ENCODE peak calls at places on chromosomes 4 and X, in six cellular contexts. One of them, this sample, is unnamed.

GRCh38 chrX:11105080-11105479 is 6.1 kb upstream of the HCCS start:
- DNase-seq in activated gamma-delta T cell treated with anti-CD3 and anti-CD28 coated beads, Interleukin-2, amount 50 U/mL, for 16 hours: no peak
- DNase-seq in CD8-positive, alpha-beta T cell: no peak
- DNase-seq in non-pigmented ciliary epithelial cell: no peak
- DNase-seq in NCI-H1092: no peak
- DNase-seq in pancreas: no peak
- DNase-seq in this sample: no peak

GRCh38 chr4:12050357-12050756 is 621.7 kb upstream of the HS3ST1 start:
- DNase-seq in CD8-positive, alpha-beta T cell: no peak
- DNase-seq in activated gamma-delta T cell treated with anti-CD3 and anti-CD28 coated beads, Interleukin-2, amount 50 U/mL, for 16 hours: no peak
- DNase-seq in NCI-H1092: no peak
- DNase-seq in non-pigmented ciliary epithelial cell: no peak
- DNase-seq in pancreas: no peak
- DNase-seq in this sample: no peak

GRCh38 chrX:135256923-135257322 is 5.1 kb downstream of the ETDA start:
- DNase-seq in activated gamma-delta T cell treated with anti-CD3 and anti-CD28 coated beads, Interleukin-2, amount 50 U/mL, for 16 hours: no peak
- DNase-seq in CD8-positive, alpha-beta T cell: no peak
- DNase-seq in non-pigmented ciliary epithelial cell: no peak
- DNase-seq in NCI-H1092: no peak
- DNase-seq in pancreas: no peak
- DNase-seq in this sample: no peak

GRCh38 chr4:185729300-185729912 is 82.6 kb downstream of the SORBS2 start:
- DNase-seq in pancreas: no peak
- DNase-seq in NCI-H1092: no peak
- DNase-seq in CD8-positive, alpha-beta T cell: no peak
- DNase-seq in non-pigmented ciliary epithelial cell: no peak
- DNase-seq in activated gamma-delta T cell treated with anti-CD3 and anti-CD28 coated beads, Interleukin-2, amount 50 U/mL, for 16 hours: no peak
- DNase-seq in this sample: no peak

GRCh38 chrX:48278958-48279357 is 23.8 kb downstream of the SSX1 start:
- DNase-seq in activated gamma-delta T cell treated with anti-CD3 and anti-CD28 coated beads, Interleukin-2, amount 50 U/mL, for 16 hours: no peak
- DNase-seq in NCI-H1092: no peak
- DNase-seq in CD8-positive, alpha-beta T cell: no peak
- DNase-seq in non-pigmented ciliary epithelial cell: no peak
- DNase-seq in pancreas: no peak
- DNase-seq in this sample: no peak

GRCh38 chr4:184250795-184251679 is 33.4 kb upstream of the ENPP6 start:
- DNase-seq in pancreas: no peak
- DNase-seq in NCI-H1092: peak
- DNase-seq in non-pigmented ciliary epithelial cell: no peak
- DNase-seq in CD8-positive, alpha-beta T cell: no peak
- DNase-seq in activated gamma-delta T cell treated with anti-CD3 and anti-CD28 coated beads, Interleukin-2, amount 50 U/mL, for 16 hours: no peak
- DNase-seq in this sample: peak

GRCh38 chrX:155242300-155242699 is 22.0 kb downstream of the RAB39B start:
- DNase-seq in NCI-H1092: no peak
- DNase-seq in CD8-positive, alpha-beta T cell: no peak
- DNase-seq in non-pigmented ciliary epithelial cell: no peak
- DNase-seq in pancreas: no peak
- DNase-seq in activated gamma-delta T cell treated with anti-CD3 and anti-CD28 coated beads, Interleukin-2, amount 50 U/mL, for 16 hours: no peak
- DNase-seq in this sample: no peak

GRCh38 chr4:184826315-184827266 is 823 bp upstream of the ACSL1 start:
- DNase-seq in NCI-H1092: peak
- DNase-seq in activated gamma-delta T cell treated with anti-CD3 and anti-CD28 coated beads, Interleukin-2, amount 50 U/mL, for 16 hours: peak
- DNase-seq in pancreas: peak
- DNase-seq in CD8-positive, alpha-beta T cell: peak
- DNase-seq in non-pigmented ciliary epithelial cell: no peak
- DNase-seq in this sample: no peak

GRCh38 chr4:54368861-54369260 is 139.8 kb downstream of the PDGFRA start:
- DNase-seq in pancreas: no peak
- DNase-seq in CD8-positive, alpha-beta T cell: no peak
- DNase-seq in activated gamma-delta T cell treated with anti-CD3 and anti-CD28 coated beads, Interleukin-2, amount 50 U/mL, for 16 hours: no peak
- DNase-seq in non-pigmented ciliary epithelial cell: no peak
- DNase-seq in NCI-H1092: no peak
- DNase-seq in this sample: no peak

GRCh38 chr4:159719531-159719930 is 616.7 kb downstream of the RAPGEF2 start:
- DNase-seq in activated gamma-delta T cell treated with anti-CD3 and anti-CD28 coated beads, Interleukin-2, amount 50 U/mL, for 16 hours: no peak
- DNase-seq in non-pigmented ciliary epithelial cell: no peak
- DNase-seq in pancreas: no peak
- DNase-seq in CD8-positive, alpha-beta T cell: no peak
- DNase-seq in NCI-H1092: no peak
- DNase-seq in this sample: no peak

GRCh38 chr4:128287159-128287870 is at the start of gene PGRMC2:
- DNase-seq in pancreas: peak
- DNase-seq in activated gamma-delta T cell treated with anti-CD3 and anti-CD28 coated beads, Interleukin-2, amount 50 U/mL, for 16 hours: no peak
- DNase-seq in NCI-H1092: peak
- DNase-seq in non-pigmented ciliary epithelial cell: no peak
- DNase-seq in CD8-positive, alpha-beta T cell: no peak
- DNase-seq in this sample: no peak

GRCh38 chr4:152462715-152463114 is 73.2 kb downstream of the FBXW7 start:
- DNase-seq in activated gamma-delta T cell treated with anti-CD3 and anti-CD28 coated beads, Interleukin-2, amount 50 U/mL, for 16 hours: no peak
- DNase-seq in non-pigmented ciliary epithelial cell: no peak
- DNase-seq in pancreas: no peak
- DNase-seq in CD8-positive, alpha-beta T cell: no peak
- DNase-seq in NCI-H1092: no peak
- DNase-seq in this sample: no peak

GRCh38 chrX:3443186-3443585 is 96.7 kb upstream of the MXRA5 start:
- DNase-seq in activated gamma-delta T cell treated with anti-CD3 and anti-CD28 coated beads, Interleukin-2, amount 50 U/mL, for 16 hours: no peak
- DNase-seq in non-pigmented ciliary epithelial cell: no peak
- DNase-seq in pancreas: no peak
- DNase-seq in CD8-positive, alpha-beta T cell: no peak
- DNase-seq in NCI-H1092: no peak
- DNase-seq in this sample: no peak

GRCh38 chr4:17468638-17469221 is 43.2 kb downstream of the QDPR start:
- DNase-seq in NCI-H1092: no peak
- DNase-seq in pancreas: no peak
- DNase-seq in non-pigmented ciliary epithelial cell: no peak
- DNase-seq in activated gamma-delta T cell treated with anti-CD3 and anti-CD28 coated beads, Interleukin-2, amount 50 U/mL, for 16 hours: no peak
- DNase-seq in CD8-positive, alpha-beta T cell: no peak
- DNase-seq in this sample: no peak

GRCh38 chr4:3829211-3829953 is 63.2 kb downstream of the ADRA2C start:
- DNase-seq in CD8-positive, alpha-beta T cell: no peak
- DNase-seq in activated gamma-delta T cell treated with anti-CD3 and anti-CD28 coated beads, Interleukin-2, amount 50 U/mL, for 16 hours: no peak
- DNase-seq in NCI-H1092: no peak
- DNase-seq in pancreas: no peak
- DNase-seq in non-pigmented ciliary epithelial cell: no peak
- DNase-seq in this sample: no peak

GRCh38 chr4:85964298-85964697 is 395.6 kb downstream of the MAPK10 start:
- DNase-seq in pancreas: no peak
- DNase-seq in non-pigmented ciliary epithelial cell: no peak
- DNase-seq in NCI-H1092: no peak
- DNase-seq in activated gamma-delta T cell treated with anti-CD3 and anti-CD28 coated beads, Interleukin-2, amount 50 U/mL, for 16 hours: no peak
- DNase-seq in CD8-positive, alpha-beta T cell: no peak
- DNase-seq in this sample: no peak

GRCh38 chr4:129600898-129601297 is 504.9 kb downstream of the C4orf33 start:
- DNase-seq in CD8-positive, alpha-beta T cell: no peak
- DNase-seq in non-pigmented ciliary epithelial cell: no peak
- DNase-seq in NCI-H1092: no peak
- DNase-seq in pancreas: no peak
- DNase-seq in activated gamma-delta T cell treated with anti-CD3 and anti-CD28 coated beads, Interleukin-2, amount 50 U/mL, for 16 hours: no peak
- DNase-seq in this sample: no peak

GRCh38 chrX:75746891-75747639 is 38.0 kb downstream of the MAGEE2 start:
- DNase-seq in NCI-H1092: peak
- DNase-seq in CD8-positive, alpha-beta T cell: peak
- DNase-seq in non-pigmented ciliary epithelial cell: no peak
- DNase-seq in activated gamma-delta T cell treated with anti-CD3 and anti-CD28 coated beads, Interleukin-2, amount 50 U/mL, for 16 hours: peak
- DNase-seq in pancreas: peak
- DNase-seq in this sample: peak

GRCh38 chr4:69760455-69760854 is at the start of gene SULT1B1:
- DNase-seq in activated gamma-delta T cell treated with anti-CD3 and anti-CD28 coated beads, Interleukin-2, amount 50 U/mL, for 16 hours: peak
- DNase-seq in non-pigmented ciliary epithelial cell: peak
- DNase-seq in NCI-H1092: no peak
- DNase-seq in CD8-positive, alpha-beta T cell: peak
- DNase-seq in pancreas: no peak
- DNase-seq in this sample: no peak

GRCh38 chr4:20422398-20422797 is 170.7 kb downstream of the SLIT2 start:
- DNase-seq in activated gamma-delta T cell treated with anti-CD3 and anti-CD28 coated beads, Interleukin-2, amount 50 U/mL, for 16 hours: no peak
- DNase-seq in non-pigmented ciliary epithelial cell: no peak
- DNase-seq in NCI-H1092: peak
- DNase-seq in CD8-positive, alpha-beta T cell: no peak
- DNase-seq in pancreas: no peak
- DNase-seq in this sample: no peak

GRCh38 chr4:83993774-83994173 is 457.9 kb downstream of the GPAT3 start:
- DNase-seq in non-pigmented ciliary epithelial cell: no peak
- DNase-seq in NCI-H1092: no peak
- DNase-seq in CD8-positive, alpha-beta T cell: no peak
- DNase-seq in activated gamma-delta T cell treated with anti-CD3 and anti-CD28 coated beads, Interleukin-2, amount 50 U/mL, for 16 hours: no peak
- DNase-seq in pancreas: no peak
- DNase-seq in this sample: no peak